ENCODE peak calls at places on chromosomes 3 and 15, in five cellular contexts. E is effector memory CD4-positive, alpha-beta T cell; L is PC-3; J is mucosa of descending colon; U is heart left ventricle. B is an unnamed sample.

GRCh38 chr15:88166330-88166993 is 90.1 kb downstream of the NTRK3 start:
- DNase-seq in J (peak; percentile 6), U (no peak), E (no peak), L (peak; percentile 7), B (peak; percentile 11)

GRCh38 chr15:63157891-63158431 is 684 bp upstream of the RPS27L start:
- DNase-seq in J (peak; percentile 73), E (no peak), L (peak; percentile 54), U (peak; percentile 67), B (peak; percentile 94)

GRCh38 chr3:5875056-5875455 is 687.5 kb downstream of the EDEM1 start:
- DNase-seq in L (no peak), J (no peak), E (no peak), U (no peak), B (no peak)

GRCh38 chr3:168865022-168865551 is 769.4 kb upstream of the GOLIM4 start:
- DNase-seq in E (no peak), J (peak; percentile 55), L (peak; percentile 80), U (no peak), B (peak; percentile 83)

GRCh38 chr3:33044676-33045075 is 52.3 kb downstream of the GLB1 start:
- DNase-seq in J (no peak), U (no peak), E (peak; percentile 37), L (no peak), B (no peak)

GRCh38 chr3:55549172-55549571 is 62.1 kb upstream of the WNT5A start:
- DNase-seq in U (no peak), E (no peak), J (no peak), L (peak; percentile 29), B (peak; percentile 42)

GRCh38 chr3:47802734-47803477 is at the start of gene DHX30:
- DNase-seq in E (peak; percentile 79), J (peak; percentile 90), U (peak; percentile 92), L (peak; percentile 83), B (peak; percentile 95)

GRCh38 chr3:83500422-83500821 is 1458.4 kb upstream of the CADM2 start:
- DNase-seq in U (no peak), J (no peak), L (peak; percentile 86), E (no peak), B (no peak)

GRCh38 chr3:14836049-14836468 is 17.3 kb downstream of the FGD5 start:
- DNase-seq in U (peak; percentile 87), J (peak; percentile 52), E (no peak), L (no peak), B (no peak)

GRCh38 chr3:184590795-184591194 is 29.2 kb downstream of the EPHB3 start:
- DNase-seq in L (no peak), U (peak; percentile 28), J (no peak), E (no peak), B (no peak)
- H3K4me3 ChIP-seq in L (no peak overlapping the region), U (no peak overlapping the region), J (no peak overlapping the region), E (no peak overlapping the region), B (no peak overlapping the region)

DNA sequence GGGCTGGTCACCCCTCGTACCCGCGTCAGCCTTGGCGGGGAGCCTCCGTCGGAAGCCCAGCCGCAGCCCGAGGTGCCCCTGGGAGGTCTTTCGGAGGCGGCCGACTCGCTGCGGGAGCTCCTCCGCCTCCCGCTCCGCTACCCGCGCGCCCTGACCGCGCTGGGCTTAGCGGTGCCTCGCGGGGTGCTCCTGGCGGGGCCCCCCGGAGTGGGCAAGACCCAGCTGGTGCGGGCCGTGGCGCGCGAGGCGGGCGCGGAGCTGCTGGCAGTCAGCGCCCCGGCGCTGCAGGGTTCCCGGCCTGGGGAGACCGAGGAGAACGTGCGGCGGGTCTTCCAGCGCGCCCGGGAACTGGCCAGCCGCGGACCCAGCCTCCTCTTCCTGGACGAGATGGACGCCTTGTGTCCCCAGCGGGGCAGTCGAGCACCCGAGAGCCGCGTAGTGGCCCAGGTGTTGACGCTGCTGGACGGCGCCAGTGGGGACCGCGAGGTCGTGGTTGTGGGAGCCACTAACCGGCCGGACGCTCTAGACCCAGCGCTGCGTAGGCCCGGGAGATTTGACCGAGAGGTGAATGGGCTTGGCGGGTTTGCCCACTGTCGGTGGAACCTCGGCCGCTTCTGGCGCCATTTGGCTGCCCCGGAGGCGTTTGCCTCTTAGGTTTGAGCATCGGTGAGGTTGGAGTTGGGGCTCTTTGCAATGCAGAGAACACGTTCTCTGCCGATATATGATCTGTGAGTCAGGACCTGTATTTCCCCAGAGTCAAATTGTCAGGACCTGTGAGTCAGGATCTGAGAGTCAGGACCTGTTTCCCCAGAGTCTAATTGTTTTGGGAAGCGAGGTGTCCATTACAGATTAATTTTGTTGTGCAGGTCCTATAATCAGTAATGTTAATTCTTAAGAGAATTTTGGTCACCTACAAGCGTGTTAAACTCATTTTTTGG is 24.9 kb upstream of the GATM start:
- DNase-seq in E (peak; percentile 8), J (peak; percentile 46), L (peak; percentile 77), U (peak; percentile 40), B (peak; percentile 65)
- H3K4me1 ChIP-seq in E (peaks cover 12% of the 10 kb centered on the region), J (peaks cover 22% of the 10 kb centered on the region), L (peaks cover 35% of the 10 kb centered on the region), U (peaks cover 7% of the 10 kb centered on the region), B (peaks cover 21% of the 10 kb centered on the region)

GRCh38 chr3:170130532-170130931 is 51.0 kb downstream of the PHC3 start:
- DNase-seq in L (no peak), J (no peak), U (no peak), E (no peak), B (peak; percentile 47)
- H3K4me3 ChIP-seq in L (no peak overlapping the region), J (no peak overlapping the region), U (no peak overlapping the region), E (no peak overlapping the region), B (no peak overlapping the region)

GRCh38 chr3:11626084-11626463 is 17.6 kb downstream of the VGLL4 start:
- DNase-seq in E (no peak), U (no peak), J (no peak), L (no peak), B (no peak)
- H3K4me1 ChIP-seq in E (peaks cover 13% of the 10 kb centered on the region), U (peaks cover 27% of the 10 kb centered on the region), J (peaks cover 56% of the 10 kb centered on the region), L (no peaks in the 10 kb centered on the region), B (peaks cover 13% of the 10 kb centered on the region)

GRCh38 chr3:181176610-181177009 is 187.1 kb upstream of the DNAJC19 start:
- DNase-seq in J (peak; percentile 76), L (peak; percentile 71), U (peak; percentile 36), E (no peak), B (peak; percentile 46)
- H3K4me3 ChIP-seq in J (no peak overlapping the region), L (no peak overlapping the region), U (no peak overlapping the region), E (no peak overlapping the region), B (no peak overlapping the region)

DNA sequence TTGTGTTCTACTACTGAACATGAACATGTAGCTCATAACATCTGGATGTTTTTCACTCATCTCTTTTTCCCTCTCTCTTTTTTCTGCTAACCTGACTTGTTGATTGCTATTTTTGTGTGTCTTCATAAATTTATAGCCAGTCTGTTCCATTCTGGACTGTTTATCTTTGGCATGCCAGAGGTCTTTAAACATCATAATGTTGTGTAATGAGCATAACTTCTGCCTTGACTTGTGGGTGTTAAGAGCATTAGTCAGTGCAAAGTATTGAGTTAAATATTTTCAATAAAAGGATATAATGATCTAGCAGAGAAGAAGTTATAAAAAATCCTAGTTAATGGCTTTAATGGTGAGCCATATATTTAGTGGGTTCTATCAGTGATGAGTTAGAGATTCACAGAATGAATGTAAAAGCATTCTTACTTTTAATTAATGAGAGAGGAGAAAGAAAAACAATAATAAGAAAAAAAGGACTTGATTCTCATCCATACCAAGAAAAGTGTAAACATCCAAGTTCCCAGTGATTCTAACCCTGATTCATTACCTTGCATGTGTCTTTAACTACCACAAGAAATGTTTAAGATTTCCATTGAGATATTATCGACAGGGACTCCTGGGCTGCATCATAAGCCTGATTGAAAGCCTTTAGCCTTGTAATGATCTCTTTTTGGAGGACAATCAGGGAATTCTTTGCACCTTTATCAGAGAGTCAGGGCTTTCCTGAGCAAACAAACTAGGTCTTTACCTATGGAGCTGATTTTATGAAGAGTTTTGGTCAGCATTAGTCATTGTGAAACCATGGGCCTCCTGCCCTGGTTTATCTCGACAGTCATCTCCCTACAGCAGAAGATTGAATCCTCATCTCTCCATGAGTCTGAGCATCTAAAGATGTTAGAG is 22.9 kb downstream of the MITF start:
- DNase-seq in J (no peak), L (peak; percentile 81), U (no peak), E (no peak), B (peak; percentile 78)
- H3K4me1 ChIP-seq in J (no peaks in the 10 kb centered on the region), L (peaks cover 52% of the 10 kb centered on the region), U (peaks cover 24% of the 10 kb centered on the region), E (no peaks in the 10 kb centered on the region), B (peaks cover 59% of the 10 kb centered on the region)

DNA sequence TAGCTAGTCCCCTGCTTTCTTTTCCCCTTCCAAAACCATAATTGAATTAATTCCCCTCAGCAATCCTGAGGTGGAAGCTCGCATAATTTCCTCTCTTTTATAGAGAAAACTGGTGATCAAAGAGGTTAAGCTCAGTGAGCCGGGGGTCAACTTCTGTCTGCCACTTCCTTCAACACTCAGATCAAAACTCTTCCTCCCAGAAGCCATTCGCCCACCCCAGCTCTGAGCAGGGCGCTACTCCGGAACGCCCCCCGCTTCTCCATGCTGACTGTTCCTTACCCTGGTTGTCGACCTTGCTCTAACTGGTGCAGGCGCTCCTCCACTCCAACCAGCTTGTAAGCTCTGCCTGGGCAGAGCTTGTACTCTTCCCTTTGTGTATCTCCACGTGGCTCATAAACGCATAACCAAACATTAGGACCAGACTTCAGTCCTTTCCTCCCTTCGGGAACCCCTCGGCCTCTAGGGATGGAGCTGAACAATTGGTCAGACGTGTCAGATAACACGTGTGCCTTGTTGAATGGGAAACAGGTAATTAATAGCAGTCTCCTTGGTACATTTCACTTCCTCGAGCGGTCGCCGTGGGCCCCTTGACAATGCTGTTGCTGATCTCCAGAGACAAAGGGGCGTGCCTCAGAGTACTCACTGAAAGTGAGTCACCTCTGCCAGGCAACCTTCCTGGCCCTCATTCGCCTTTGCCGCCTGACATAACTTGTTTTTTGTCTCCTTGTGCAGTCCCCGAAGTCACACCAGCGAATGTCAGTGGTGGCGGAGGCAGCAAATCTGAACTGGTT is 71.8 kb downstream of the IL5RA start:
- DNase-seq in U (peak; percentile 48), L (peak; percentile 17), J (no peak), E (no peak), B (no peak)
- H3K4me3 ChIP-seq in U (no peak overlapping the region), L (no peak overlapping the region), J (no peak overlapping the region), E (no peak overlapping the region), B (no peak overlapping the region)

GRCh38 chr3:197367081-197367780 is 68.8 kb upstream of the DLG1 start:
- DNase-seq in U (no peak), L (peak; percentile 99), E (no peak), J (no peak), B (peak; percentile 73)
- H3K4me1 ChIP-seq in U (no peaks in the 10 kb centered on the region), L (peaks cover 67% of the 10 kb centered on the region), E (no peaks in the 10 kb centered on the region), J (peaks cover 8% of the 10 kb centered on the region), B (peaks cover 14% of the 10 kb centered on the region)

GRCh38 chr3:138950701-138951100 is 3.7 kb downstream of the FOXL2NB start:
- DNase-seq in U (no peak), E (no peak), L (no peak), J (no peak), B (no peak)
- H3K4me3 ChIP-seq in U (no peak overlapping the region), E (no peak overlapping the region), L (no peak overlapping the region), J (no peak overlapping the region), B (peak overlapping the region; percentile 68)

DNA sequence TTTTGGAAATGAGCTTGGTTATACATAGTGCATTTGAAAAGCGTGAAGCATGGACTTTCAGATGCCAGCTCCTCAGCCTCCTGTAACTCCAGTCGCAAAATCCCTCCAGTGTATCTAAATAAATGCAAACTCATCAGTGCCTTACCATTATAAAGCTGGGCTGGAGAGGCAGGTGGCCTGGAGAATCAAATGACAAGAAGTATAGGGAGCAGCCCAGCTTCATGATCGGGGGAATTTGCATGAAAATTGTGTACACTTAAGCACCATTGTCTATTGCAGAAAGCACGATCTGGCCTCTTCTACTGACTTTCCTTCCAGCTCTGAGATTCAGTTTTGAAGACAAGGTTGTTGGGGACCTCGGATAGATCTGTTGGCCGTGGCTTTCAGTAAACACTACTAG is 71.7 kb downstream of the IGF1R start:
- DNase-seq in E (no peak), U (no peak), J (no peak), L (no peak), B (no peak)
- H3K4me1 ChIP-seq in E (no peaks in the 10 kb centered on the region), U (peaks cover 44% of the 10 kb centered on the region), J (peaks cover 11% of the 10 kb centered on the region), L (no peaks in the 10 kb centered on the region), B (peaks cover 24% of the 10 kb centered on the region)